ENCODE peak calls at places on chromosomes 13 and 19, in seven cellular contexts. One of them, this sample, is unnamed.

GRCh38 chr13:29969286-29969685 is 118.9 kb upstream of the UBL3 start:
- DNase-seq in CD8-positive, alpha-beta T cell: no peak
- DNase-seq in NCI-H774: no peak
- DNase-seq in neural crest cell: no peak
- DNase-seq in C1 segment of cervical spinal cord: no peak
- DNase-seq in fibroblast of the conjunctiva: no peak
- DNase-seq in activated effector memory CD4-positive, alpha-beta T cell treated with anti-CD3 and anti-CD28 coated beads, Interleukin-2, amount 50 U/mL, for 16 hours: no peak
- DNase-seq in this sample: no peak

GRCh38 chr19:5018224-5019015 is 49.5 kb downstream of the KDM4B start:
- DNase-seq in CD8-positive, alpha-beta T cell: no peak
- DNase-seq in NCI-H774: no peak
- DNase-seq in neural crest cell: no peak
- DNase-seq in C1 segment of cervical spinal cord: no peak
- DNase-seq in fibroblast of the conjunctiva: peak
- DNase-seq in activated effector memory CD4-positive, alpha-beta T cell treated with anti-CD3 and anti-CD28 coated beads, Interleukin-2, amount 50 U/mL, for 16 hours: no peak
- DNase-seq in this sample: no peak

GRCh38 chr13:41916173-41916954 is 44.5 kb downstream of the VWA8 start:
- DNase-seq in CD8-positive, alpha-beta T cell: no peak
- DNase-seq in NCI-H774: no peak
- DNase-seq in neural crest cell: no peak
- DNase-seq in C1 segment of cervical spinal cord: no peak
- DNase-seq in fibroblast of the conjunctiva: peak
- DNase-seq in activated effector memory CD4-positive, alpha-beta T cell treated with anti-CD3 and anti-CD28 coated beads, Interleukin-2, amount 50 U/mL, for 16 hours: no peak
- DNase-seq in this sample: no peak

GRCh38 chr19:12676384-12676792 is 5.3 kb downstream of the DHPS start:
- DNase-seq in CD8-positive, alpha-beta T cell: peak
- DNase-seq in NCI-H774: peak
- DNase-seq in neural crest cell: peak
- DNase-seq in C1 segment of cervical spinal cord: peak
- DNase-seq in fibroblast of the conjunctiva: peak
- DNase-seq in activated effector memory CD4-positive, alpha-beta T cell treated with anti-CD3 and anti-CD28 coated beads, Interleukin-2, amount 50 U/mL, for 16 hours: peak
- DNase-seq in this sample: peak

GRCh38 chr13:79406597-79406908 is 498 bp upstream of the RBM26 start:
- DNase-seq in CD8-positive, alpha-beta T cell: no peak
- DNase-seq in NCI-H774: no peak
- DNase-seq in neural crest cell: no peak
- DNase-seq in C1 segment of cervical spinal cord: no peak
- DNase-seq in fibroblast of the conjunctiva: no peak
- DNase-seq in activated effector memory CD4-positive, alpha-beta T cell treated with anti-CD3 and anti-CD28 coated beads, Interleukin-2, amount 50 U/mL, for 16 hours: no peak
- DNase-seq in this sample: no peak

GRCh38 chr19:2331601-2332246 is 3.2 kb downstream of the SPPL2B start:
- DNase-seq in CD8-positive, alpha-beta T cell: no peak
- DNase-seq in NCI-H774: no peak
- DNase-seq in neural crest cell: no peak
- DNase-seq in C1 segment of cervical spinal cord: peak
- DNase-seq in fibroblast of the conjunctiva: no peak
- DNase-seq in activated effector memory CD4-positive, alpha-beta T cell treated with anti-CD3 and anti-CD28 coated beads, Interleukin-2, amount 50 U/mL, for 16 hours: no peak
- DNase-seq in this sample: no peak

GRCh38 chr19:50203281-50204080 is at the start of gene MYH14:
- DNase-seq in CD8-positive, alpha-beta T cell: no peak
- DNase-seq in NCI-H774: peak
- DNase-seq in neural crest cell: peak
- DNase-seq in C1 segment of cervical spinal cord: peak
- DNase-seq in fibroblast of the conjunctiva: no peak
- DNase-seq in activated effector memory CD4-positive, alpha-beta T cell treated with anti-CD3 and anti-CD28 coated beads, Interleukin-2, amount 50 U/mL, for 16 hours: no peak
- DNase-seq in this sample: peak

GRCh38 chr13:29541400-29541799 is 54.1 kb downstream of the SLC7A1 start:
- DNase-seq in CD8-positive, alpha-beta T cell: no peak
- DNase-seq in NCI-H774: no peak
- DNase-seq in neural crest cell: no peak
- DNase-seq in C1 segment of cervical spinal cord: no peak
- DNase-seq in fibroblast of the conjunctiva: no peak
- DNase-seq in activated effector memory CD4-positive, alpha-beta T cell treated with anti-CD3 and anti-CD28 coated beads, Interleukin-2, amount 50 U/mL, for 16 hours: no peak
- DNase-seq in this sample: no peak

GRCh38 chr13:76019421-76020044 is 383.4 kb downstream of the LMO7 start:
- DNase-seq in CD8-positive, alpha-beta T cell: no peak
- DNase-seq in NCI-H774: no peak
- DNase-seq in neural crest cell: peak
- DNase-seq in C1 segment of cervical spinal cord: peak
- DNase-seq in fibroblast of the conjunctiva: no peak
- DNase-seq in activated effector memory CD4-positive, alpha-beta T cell treated with anti-CD3 and anti-CD28 coated beads, Interleukin-2, amount 50 U/mL, for 16 hours: no peak
- DNase-seq in this sample: no peak

GRCh38 chr19:887072-887471 is 5.9 kb downstream of the MED16 start:
- DNase-seq in CD8-positive, alpha-beta T cell: no peak
- DNase-seq in NCI-H774: no peak
- DNase-seq in neural crest cell: no peak
- DNase-seq in C1 segment of cervical spinal cord: no peak
- DNase-seq in fibroblast of the conjunctiva: peak
- DNase-seq in activated effector memory CD4-positive, alpha-beta T cell treated with anti-CD3 and anti-CD28 coated beads, Interleukin-2, amount 50 U/mL, for 16 hours: no peak
- DNase-seq in this sample: no peak

GRCh38 chr19:16036941-16037340 is 39.4 kb upstream of the TPM4 start:
- DNase-seq in CD8-positive, alpha-beta T cell: no peak
- DNase-seq in NCI-H774: no peak
- DNase-seq in neural crest cell: no peak
- DNase-seq in C1 segment of cervical spinal cord: no peak
- DNase-seq in fibroblast of the conjunctiva: no peak
- DNase-seq in activated effector memory CD4-positive, alpha-beta T cell treated with anti-CD3 and anti-CD28 coated beads, Interleukin-2, amount 50 U/mL, for 16 hours: no peak
- DNase-seq in this sample: no peak

This sample was measured in LNCaP clone FGC.